ENCODE peak calls at places on chromosomes 12 and 14, in six cellular contexts. T is CD4-positive, CD25-positive, alpha-beta regulatory T cell; A is iris pigment epithelial cell; J is NCI-H2081; E is HT1080; S is lower lobe of right lung. X is an unnamed sample.

GRCh38 chr12:103547929-103548328 is 39.1 kb upstream of the STAB2 start:
- DNase-seq in S (no peak), A (no peak), E (no peak), T (no peak), J (peak; percentile 89), X (no peak)

GRCh38 chr12:126397071-126397571 is 1331.9 kb downstream of the AACS start:
- DNase-seq in A (no peak), J (peak; percentile 34), S (no peak), E (peak; percentile 87), T (no peak), X (peak; percentile 9)

GRCh38 chr14:51490205-51490604 is 161.5 kb upstream of the FRMD6 start:
- DNase-seq in J (no peak), S (no peak), A (peak; percentile 55), E (no peak), T (no peak), X (no peak)

GRCh38 chr14:100547633-100548294 is 39.5 kb downstream of the BEGAIN start:
- DNase-seq in E (peak; percentile 70), A (peak; percentile 68), S (peak; percentile 87), T (peak; percentile 55), J (peak; percentile 70), X (no peak)

GRCh38 chr14:33777651-33778050 is 173.2 kb downstream of the EGLN3 start:
- DNase-seq in T (no peak), E (no peak), S (no peak), A (no peak), J (no peak), X (no peak)

GRCh38 chr12:105679982-105680381 is 349.5 kb downstream of the C12orf75 start:
- DNase-seq in T (peak; percentile 1), E (no peak), S (no peak), J (no peak), A (no peak), X (no peak)

GRCh38 chr12:73514672-73515071 is 1023.0 kb upstream of the ATXN7L3B start:
- DNase-seq in J (no peak), T (no peak), A (no peak), E (peak; percentile 2), S (no peak), X (no peak)

GRCh38 chr12:6432991-6433390 is 11.8 kb upstream of the CD27 start:
- DNase-seq in J (no peak), T (peak; percentile 46), A (no peak), E (no peak), S (no peak), X (no peak)

GRCh38 chr12:64522316-64522715 is 70.4 kb downstream of the TBK1 start:
- DNase-seq in A (peak; percentile 56), T (no peak), E (peak; percentile 27), J (peak; percentile 20), S (no peak), X (no peak)

GRCh38 chr12:85955127-85955526 is 81.0 kb downstream of the NTS start:
- DNase-seq in T (no peak), E (no peak), S (no peak), A (peak; percentile 9), J (peak; percentile 10), X (peak; percentile 16)

GRCh38 chr12:6866920-6867406 is 368 bp upstream of the TPI1 start:
- DNase-seq in S (peak; percentile 91), A (no peak), J (no peak), E (no peak), T (no peak), X (no peak)

GRCh38 chr12:107167756-107168155 is 74.4 kb upstream of the CRY1 start:
- DNase-seq in J (no peak), T (no peak), E (no peak), S (no peak), A (no peak), X (peak; percentile 30)

GRCh38 chr14:22463763-22464173 is 125.3 kb downstream of the DAD1 start:
- DNase-seq in A (no peak), S (no peak), T (no peak), J (no peak), E (no peak), X (no peak)

GRCh38 chr14:41718477-41719166 is 111.9 kb downstream of the LRFN5 start:
- DNase-seq in J (peak; percentile 62), S (no peak), T (peak; percentile 1), E (peak; percentile 13), A (peak; percentile 2), X (no peak)

GRCh38 chr14:30240002-30240401 is 312.4 kb upstream of the PRKD1 start:
- DNase-seq in J (no peak), S (no peak), T (no peak), E (no peak), A (no peak), X (no peak)

GRCh38 chr12:94059394-94060368 is 88.7 kb upstream of the PLXNC1 start:
- DNase-seq in A (no peak), E (no peak), J (no peak), S (no peak), T (no peak), X (no peak)

GRCh38 chr12:130401703-130402102 is 64.0 kb downstream of the PIWIL1 start:
- DNase-seq in J (peak; percentile 11), E (no peak), T (no peak), A (peak; percentile 1), S (no peak), X (no peak)